ENCODE peak calls at places on chromosomes 1 and 21, in seven cellular contexts. L is endodermal cell, C is A549, O is PC-3, A is heart right ventricle, H is fibroblast of lung, N is osteoblast. E is an unnamed sample.

GRCh38 chr1:87833158-87833557 is 504.5 kb downstream of the LMO4 start:
- DNase-seq in A (peak; percentile 46), H (peak; percentile 75), C (no peak), O (peak; percentile 56), N (no peak), L (no peak), E (no peak)

GRCh38 chr1:215891266-215891665 is 324.2 kb downstream of the KCTD3 start:
- DNase-seq in H (no peak), O (no peak), N (no peak), L (no peak), A (no peak), C (no peak), E (no peak)

GRCh38 chr1:116494745-116495144 is 76.1 kb downstream of the CD58 start:
- DNase-seq in C (no peak), N (no peak), O (no peak), H (peak; percentile 49), L (no peak), A (no peak), E (no peak)

GRCh38 chr1:46342084-46342656 is 1.6 kb downstream of the NSUN4 start:
- DNase-seq in A (no peak), C (peak; percentile 28), O (peak; percentile 23), N (no peak), L (peak; percentile 67), H (peak; percentile 50), E (no peak)

GRCh38 chr21:44520326-44521300 is 19.4 kb downstream of the KRTAP10-1 start:
- DNase-seq in L (peak; percentile 44), C (no peak), O (no peak), A (no peak), N (no peak), H (no peak), E (peak; percentile 38)

GRCh38 chr1:150550222-150551048 is 1.2 kb downstream of the ADAMTSL4 start:
- DNase-seq in A (no peak), N (peak; percentile 86), O (no peak), L (peak; percentile 58), C (no peak), H (no peak), E (peak; percentile 49)

GRCh38 chr1:177171536-177172123 is 872 bp downstream of the BRINP2 start:
- DNase-seq in L (no peak), H (no peak), O (no peak), A (no peak), N (peak; percentile 77), C (no peak), E (no peak)

GRCh38 chr1:212344905-212345304 is 59.7 kb downstream of the PPP2R5A start:
- DNase-seq in A (no peak), O (no peak), N (no peak), C (no peak), H (no peak), L (no peak), E (no peak)

GRCh38 chr21:33901421-33902288 is 13.9 kb downstream of the ATP5PO start:
- DNase-seq in C (peak; percentile 62), A (peak; percentile 26), N (no peak), H (peak; percentile 70), L (peak; percentile 90), O (peak; percentile 55), E (peak; percentile 53)
- H3K4me1 ChIP-seq in C (no peaks in the 10 kb centered on the region), A (no peaks in the 10 kb centered on the region), N (no peaks in the 10 kb centered on the region), H (peaks cover 6% of the 10 kb centered on the region), L (no peaks in the 10 kb centered on the region), O (peaks cover 5% of the 10 kb centered on the region), E (no peaks in the 10 kb centered on the region)

GRCh38 chr1:224459936-224460335 is 25.3 kb upstream of the WDR26 start:
- DNase-seq in H (no peak), A (no peak), L (no peak), C (no peak), O (no peak), N (no peak), E (no peak)

GRCh38 chr1:224456637-224456953 is 22.0 kb upstream of the WDR26 start:
- DNase-seq in O (no peak), A (no peak), C (no peak), H (no peak), L (no peak), N (no peak), E (no peak)

GRCh38 chr1:224458296-224458695 is 23.7 kb upstream of the WDR26 start:
- DNase-seq in N (no peak), L (no peak), H (no peak), O (no peak), C (no peak), A (no peak), E (no peak)

GRCh38 chr1:224459051-224459450 is 24.5 kb upstream of the WDR26 start:
- DNase-seq in L (no peak), O (no peak), A (no peak), H (no peak), N (no peak), C (no peak), E (no peak)

GRCh38 chr1:224457782-224458144 is 23.2 kb upstream of the WDR26 start:
- DNase-seq in A (no peak), O (no peak), C (no peak), L (no peak), N (no peak), H (no peak), E (no peak)
- TF ChIP-seq CTCF in A (peak; percentile 1), O (peak; percentile 4), C (no peak), L (no peak), N (no peak), H (no peak), E (no peak)

GRCh38 chr1:27518808-27519207 is 28.8 kb upstream of the WASF2 start:
- DNase-seq in C (no peak), A (no peak), O (no peak), N (no peak), H (no peak), L (no peak), E (no peak)

GRCh38 chr1:27521336-27522147 is 31.6 kb upstream of the WASF2 start:
- DNase-seq in A (no peak), O (no peak), H (no peak), N (peak; percentile 85), L (no peak), C (no peak), E (no peak)

GRCh38 chr1:27519341-27520258 is 29.6 kb upstream of the WASF2 start:
- DNase-seq in H (no peak), O (no peak), A (no peak), N (peak; percentile 92), C (no peak), L (peak; percentile 73), E (no peak)

GRCh38 chr1:27522148-27522859 is 32.3 kb upstream of the WASF2 start:
- DNase-seq in C (no peak), H (peak; percentile 55), N (peak; percentile 79), A (no peak), O (peak; percentile 35), L (no peak), E (no peak)

GRCh38 chr1:27520651-27521050 is 30.7 kb upstream of the WASF2 start:
- DNase-seq in O (no peak), C (no peak), H (no peak), N (peak; percentile 39), L (no peak), A (no peak), E (peak; percentile 54)
- H3K4me1 ChIP-seq in O (peaks cover 32% of the 10 kb centered on the region), C (peaks cover 10% of the 10 kb centered on the region), H (peaks cover 40% of the 10 kb centered on the region), N (peaks cover 13% of the 10 kb centered on the region), L (peaks cover 8% of the 10 kb centered on the region), A (peaks cover 68% of the 10 kb centered on the region), E (peaks cover 69% of the 10 kb centered on the region)

DNA sequence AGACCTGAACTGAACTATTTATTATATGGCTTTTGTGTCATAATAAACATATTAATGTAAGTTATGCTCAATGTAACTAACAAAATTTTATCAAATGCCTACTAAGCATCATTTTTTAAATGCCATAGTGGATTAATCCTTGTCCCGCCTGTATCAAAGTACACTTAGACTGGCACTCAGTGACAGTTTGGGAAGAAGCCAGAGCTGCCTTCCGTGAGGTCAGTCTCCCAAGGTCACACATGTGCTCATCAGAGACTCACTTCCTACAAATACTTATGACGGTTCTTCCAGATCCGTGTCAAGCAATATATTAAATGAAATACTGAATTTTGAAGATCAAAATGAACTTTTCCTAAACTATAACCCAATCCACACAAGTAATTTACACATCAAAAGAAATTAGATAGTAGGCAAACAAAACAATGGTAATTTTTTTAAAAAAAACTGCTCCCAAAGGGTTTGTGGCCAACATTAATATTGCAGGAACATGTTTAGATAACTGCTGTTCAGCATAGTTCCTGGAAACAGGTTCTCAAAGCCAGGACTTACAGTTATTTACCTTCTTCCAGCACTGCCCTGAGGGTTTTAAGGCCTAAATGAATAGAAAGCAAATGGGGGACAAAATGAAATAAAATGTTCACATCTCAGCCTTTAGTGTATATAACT is 27.2 kb downstream of the WLS start:
- DNase-seq in C (no peak), O (peak; percentile 15), L (no peak), N (no peak), H (no peak), A (peak; percentile 30), E (no peak)
- TF ChIP-seq CTCF in C (no peak), O (no peak), L (no peak), N (no peak), H (no peak), A (no peak), E (no peak)

GRCh38 chr1:223742861-223743517 is 30.6 kb downstream of the CAPN2 start:
- DNase-seq in O (no peak), A (no peak), C (no peak), L (no peak), N (peak; percentile 85), H (no peak), E (no peak)
- H3K4me1 ChIP-seq in O (peaks cover 17% of the 10 kb centered on the region), A (peaks cover 44% of the 10 kb centered on the region), C (peaks cover 68% of the 10 kb centered on the region), L (peaks cover 3% of the 10 kb centered on the region), N (peaks cover 30% of the 10 kb centered on the region), H (peaks cover 23% of the 10 kb centered on the region), E (peaks cover 38% of the 10 kb centered on the region)

E was measured in Caco-2.